ENCODE peak calls at places on chromosome 7, in four cellular contexts. Y is HepG2, E is RWPE2, H is fibroblast of mammary gland. Z is an unnamed sample.

GRCh38 chr7:2016761-2017482 is 215.8 kb downstream of the MAD1L1 start:
- DNase-seq in Y (no peak), E (peak; percentile 38), H (no peak), Z (no peak)

GRCh38 chr7:124155400-124156022 is 122.6 kb upstream of the TMEM229A start:
- DNase-seq in Y (peak; percentile 6), E (no peak), H (peak; percentile 23), Z (peak; percentile 36)

GRCh38 chr7:143245123-143245522 is 18.1 kb upstream of the GSTK1 start:
- DNase-seq in Y (no peak), E (no peak), H (peak; percentile 79), Z (peak; percentile 10)

GRCh38 chr7:102279537-102280400 is 6.9 kb upstream of the SH2B2 start:
- DNase-seq in Y (peak; percentile 65), E (no peak), H (peak; percentile 51), Z (peak; percentile 43)

GRCh38 chr7:73613954-73614735 is 10.2 kb downstream of the MLXIPL start:
- DNase-seq in Y (peak; percentile 74), E (no peak), H (no peak), Z (no peak)

GRCh38 chr7:139016931-139017511 is 18.8 kb downstream of the ZC3HAV1L start:
- DNase-seq in Y (peak; percentile 68), E (no peak), H (peak; percentile 76), Z (peak; percentile 77)

GRCh38 chr7:101968720-101969466 is 151.5 kb downstream of the CUX1 start:
- DNase-seq in Y (no peak), E (no peak), H (no peak), Z (no peak)

GRCh38 chr7:158894825-158895224 is 38.5 kb downstream of the DYNC2I1 start:
- DNase-seq in Y (no peak), E (no peak), H (no peak), Z (no peak)

GRCh38 chr7:18806177-18806576 is 310.6 kb downstream of the HDAC9 start:
- DNase-seq in Y (no peak), E (no peak), H (no peak), Z (no peak)

GRCh38 chr7:15749631-15750030 is 63.1 kb upstream of the MEOX2 start:
- DNase-seq in Y (no peak), E (no peak), H (no peak), Z (no peak)

GRCh38 chr7:34187908-34188307 is 282.6 kb downstream of the BMPER start:
- DNase-seq in Y (no peak), E (no peak), H (peak; percentile 11), Z (no peak)

GRCh38 chr7:65379318-65379717 is 5.7 kb downstream of the ZNF92 start:
- DNase-seq in Y (peak; percentile 72), E (no peak), H (no peak), Z (peak; percentile 46)

GRCh38 chr7:5424689-5425506 is 1.3 kb upstream of the TNRC18 start:
- DNase-seq in Y (peak; percentile 70), E (no peak), H (peak; percentile 47), Z (peak; percentile 67)

GRCh38 chr7:149670288-149670687 is 103.1 kb downstream of the ZNF467 start:
- DNase-seq in Y (no peak), E (no peak), H (peak; percentile 57), Z (peak; percentile 85)

GRCh38 chr7:39554583-39555140 is 11.5 kb upstream of the YAE1 start:
- DNase-seq in Y (no peak), E (no peak), H (no peak), Z (peak; percentile 20)

GRCh38 chr7:45446195-45446944 is 127.8 kb upstream of the ADCY1 start:
- DNase-seq in Y (no peak), E (no peak), H (peak; percentile 77), Z (no peak)

GRCh38 chr7:28700790-28701203 is 257.3 kb downstream of the TRIL start:
- DNase-seq in Y (no peak), E (no peak), H (no peak), Z (no peak)

GRCh38 chr7:139651308-139651707 is 126.5 kb downstream of the HIPK2 start:
- DNase-seq in Y (no peak), E (no peak), H (peak; percentile 52), Z (no peak)

GRCh38 chr7:155545348-155545747 is 1.0 kb downstream of the CNPY1 start:
- DNase-seq in Y (no peak), E (no peak), H (no peak), Z (no peak)
- TF ChIP-seq CTCF in Y (no peak), E (no peak), H (no peak), Z (no peak)

DNA sequence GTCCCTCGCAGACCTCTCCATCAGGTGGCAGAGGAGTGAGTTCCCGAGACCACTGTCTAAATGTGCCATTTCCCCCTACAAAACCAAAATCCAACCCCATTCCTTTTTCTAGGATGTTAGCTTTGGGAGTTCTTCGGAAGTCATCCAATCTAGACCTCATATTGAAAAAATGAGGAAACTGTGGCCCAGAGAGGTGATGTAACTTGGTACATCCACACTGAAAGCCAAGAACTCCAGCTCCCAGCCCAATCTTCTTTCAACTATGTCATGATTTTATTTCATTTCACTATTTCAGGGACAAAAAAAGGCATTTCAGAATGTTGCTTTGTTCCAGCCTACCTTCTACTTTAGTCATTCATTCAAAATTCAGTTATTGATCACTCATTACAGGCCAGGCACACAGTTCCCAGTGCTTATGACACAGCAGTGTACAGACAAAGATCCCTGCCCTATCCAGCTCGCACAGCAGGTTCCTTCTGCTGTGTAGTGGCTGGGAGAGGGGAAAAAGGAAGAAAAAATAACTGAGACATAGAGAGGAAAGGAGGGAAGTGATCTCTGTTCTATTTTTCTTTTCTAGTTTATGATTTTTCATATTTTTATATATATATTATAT is 35.8 kb downstream of the SCRN1 start:
- DNase-seq in Y (no peak), E (no peak), H (peak; percentile 28), Z (peak; percentile 86)
- H3K4me3 ChIP-seq in Y (no peak overlapping the region), E (no peak overlapping the region), H (no peak overlapping the region), Z (no peak overlapping the region)

DNA sequence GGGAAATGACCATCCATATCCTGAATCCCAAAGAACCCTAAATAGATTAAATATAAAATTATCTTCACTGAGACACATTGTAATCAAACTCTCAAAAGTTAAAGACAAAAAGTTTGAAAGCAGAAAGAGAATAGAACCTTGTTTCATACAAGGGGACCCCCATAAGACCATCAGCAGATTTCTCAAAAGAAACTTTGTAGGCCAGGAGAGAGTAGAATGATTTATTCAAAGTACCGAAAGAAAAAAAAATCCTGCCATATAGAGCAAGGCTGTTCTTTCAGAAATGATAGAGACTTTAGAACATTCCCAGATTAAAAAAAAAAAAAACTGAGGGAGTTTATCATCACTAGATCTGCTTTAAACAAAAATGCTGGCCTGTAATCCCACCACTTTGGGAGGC is 34.8 kb upstream of the KLF14 start:
- DNase-seq in Y (no peak), E (no peak), H (no peak), Z (no peak)
- TF ChIP-seq CTCF in Y (no peak), E (no peak), H (no peak), Z (no peak)

GRCh38 chr7:112933598-112933997 is 143.4 kb upstream of the TMEM168 start:
- DNase-seq in Y (no peak), E (no peak), H (no peak), Z (no peak)

GRCh38 chr7:112938895-112939588 is 147.6 kb downstream of the GPR85 start:
- DNase-seq in Y (peak; percentile 5), E (peak; percentile 43), H (peak; percentile 12), Z (peak; percentile 28)

GRCh38 chr7:112939589-112940313 is 146.9 kb downstream of the GPR85 start:
- DNase-seq in Y (peak; percentile 98), E (peak; percentile 99), H (peak; percentile 98), Z (peak; percentile 99)

GRCh38 chr7:112940314-112940732 is 146.3 kb downstream of the GPR85 start:
- DNase-seq in Y (no peak), E (no peak), H (no peak), Z (no peak)

GRCh38 chr7:112937651-112938390 is 147.6 kb upstream of the TMEM168 start:
- DNase-seq in Y (no peak), E (no peak), H (peak; percentile 8), Z (peak; percentile 67)
- H3K4me3 ChIP-seq in Y (peak overlapping the region; percentile 78), E (peak overlapping the region; percentile 84), H (no peak overlapping the region), Z (peak overlapping the region; percentile 84)

GRCh38 chr7:77799078-77799964 is 748 bp downstream of the PHTF2 start:
- DNase-seq in Y (no peak), E (no peak), H (peak; percentile 30), Z (peak; percentile 40)
- TF ChIP-seq CTCF in Y (no peak), E (peak; percentile 20), H (no peak), Z (no peak)

Z was measured in fibroblast of the aortic adventitia.